ENCODE peak calls at places on chromosomes 3 and 15, in eight cellular contexts. C is Ammon's horn, U is M059J, O is Right ventricle myocardium superior, R is cerebellum, V is NB4, Q is brain microvascular endothelial cell, F is endothelial cell. G is an unnamed sample.

GRCh38 chr3:186307594-186307993 is 54.4 kb downstream of the DGKG start:
- DNase-seq in U (peak), O (no peak), V (peak), F (peak), R (no peak), C (no peak), Q (peak), G (peak)

GRCh38 chr3:96000963-96001362 is 813.4 kb upstream of the EPHA6 start:
- DNase-seq in V (no peak), C (no peak), Q (no peak), U (no peak), F (no peak), O (no peak), R (no peak), G (no peak)

GRCh38 chr3:55369491-55369890 is 117.6 kb downstream of the WNT5A start:
- DNase-seq in Q (no peak), U (no peak), C (no peak), O (no peak), V (no peak), F (no peak), R (no peak), G (no peak)

GRCh38 chr15:82540055-82540983 is at the start of gene RPS17:
- DNase-seq in O (peak), R (peak), F (peak), Q (peak), C (peak), V (peak), U (peak), G (peak)

GRCh38 chr15:35624881-35625280 is 78.9 kb upstream of the DPH6 start:
- DNase-seq in O (peak), U (peak), R (no peak), Q (peak), F (no peak), C (no peak), V (peak), G (peak)

GRCh38 chr3:13532085-13532484 is 16.8 kb upstream of the FBLN2 start:
- DNase-seq in F (no peak), U (no peak), C (no peak), V (no peak), R (no peak), O (peak), Q (no peak), G (no peak)

GRCh38 chr3:119620899-119621298 is 23.2 kb downstream of the PLA1A start:
- DNase-seq in R (no peak), F (no peak), C (no peak), U (no peak), O (no peak), V (no peak), Q (no peak), G (no peak)

GRCh38 chr3:137165117-137165806 is 207.5 kb downstream of the IL20RB start:
- DNase-seq in C (no peak), V (peak), O (no peak), R (no peak), F (no peak), U (peak), Q (peak), G (peak)

GRCh38 chr3:62175161-62175560 is 198.2 kb downstream of the FEZF2 start:
- DNase-seq in V (no peak), U (no peak), F (no peak), Q (no peak), R (no peak), C (no peak), O (no peak), G (no peak)

GRCh38 chr15:68676011-68676605 is 97.3 kb downstream of the CORO2B start:
- DNase-seq in U (no peak), F (no peak), Q (no peak), R (no peak), C (peak), V (no peak), O (peak), G (no peak)

GRCh38 chr15:75235051-75235673 is 23.0 kb upstream of the GOLGA6C start:
- DNase-seq in U (no peak), F (no peak), C (no peak), R (no peak), O (no peak), Q (no peak), V (no peak), G (peak)

GRCh38 chr15:90192961-90193786 is 8.0 kb upstream of the SEMA4B start:
- DNase-seq in C (peak), Q (no peak), U (no peak), R (peak), V (peak), F (no peak), O (peak), G (peak)

GRCh38 chr3:12004741-12005513 is 739 bp downstream of the SYN2 start:
- DNase-seq in R (peak), C (no peak), F (peak), U (no peak), V (no peak), Q (no peak), O (no peak), G (no peak)

GRCh38 chr15:33112541-33113105 is 81.9 kb downstream of the FMN1 start:
- DNase-seq in F (no peak), O (no peak), C (no peak), V (no peak), U (no peak), Q (no peak), R (no peak), G (no peak)

GRCh38 chr3:161372321-161373260 is 1.3 kb upstream of the SPTSSB start:
- DNase-seq in U (peak), Q (no peak), R (peak), O (peak), V (no peak), C (peak), F (peak), G (peak)

G was measured in AG08396.